ENCODE peak calls at places on chromosome 18, in eight cellular contexts. X is CD4-positive, alpha-beta memory T cell; G is adrenal gland; D is right atrium auricular region; R is tibial artery; C is fibroblast of lung; Q is neural progenitor cell; I is left lung. K is an unnamed sample.

GRCh38 chr18:79418642-79419041 is 22.9 kb downstream of the NFATC1 start:
- DNase-seq in X (no peak), I (peak), D (no peak), C (no peak), R (no peak), Q (no peak), G (no peak), K (no peak)

GRCh38 chr18:41721103-41721502 is 233.9 kb upstream of the PIK3C3 start:
- DNase-seq in D (no peak), I (no peak), G (no peak), C (no peak), Q (peak), R (no peak), X (no peak), K (no peak)

GRCh38 chr18:6741290-6741689 is 11.8 kb downstream of the ARHGAP28 start:
- DNase-seq in D (peak), I (no peak), C (peak), Q (no peak), G (peak), R (no peak), X (no peak), K (no peak)

GRCh38 chr18:78768655-78769501 is 210.7 kb upstream of the SALL3 start:
- DNase-seq in G (no peak), Q (no peak), I (peak), R (no peak), C (no peak), X (no peak), D (peak), K (no peak)

GRCh38 chr18:69002233-69002632 is 204.4 kb downstream of the CCDC102B start:
- DNase-seq in Q (peak), G (no peak), C (no peak), R (no peak), I (no peak), X (no peak), D (no peak), K (no peak)

GRCh38 chr18:61676763-61677434 is 215.9 kb downstream of the RNF152 start:
- DNase-seq in X (no peak), R (no peak), D (no peak), G (no peak), C (peak), Q (no peak), I (no peak), K (no peak)

GRCh38 chr18:57441395-57441794 is 6.2 kb downstream of the ONECUT2 start:
- DNase-seq in Q (peak), X (no peak), I (no peak), G (no peak), D (no peak), C (peak), R (no peak), K (no peak)

GRCh38 chr18:62069556-62069955 is 117.3 kb downstream of the PIGN start:
- DNase-seq in C (no peak), R (no peak), Q (no peak), D (no peak), G (no peak), X (no peak), I (no peak), K (no peak)

GRCh38 chr18:23337599-23338444 is 115.3 kb upstream of the RIOK3 start:
- DNase-seq in R (no peak), G (no peak), C (peak), I (no peak), X (no peak), Q (peak), D (no peak), K (no peak)

GRCh38 chr18:10927290-10927979 is 221.9 kb downstream of the PIEZO2 start:
- DNase-seq in C (peak), G (no peak), I (peak), Q (no peak), R (no peak), D (no peak), X (no peak), K (no peak)

GRCh38 chr18:51802589-51802988 is 537.4 kb upstream of the DCC start:
- DNase-seq in Q (no peak), D (no peak), C (no peak), G (no peak), I (no peak), R (no peak), X (no peak), K (no peak)

GRCh38 chr18:37524139-37524538 is 41.5 kb downstream of the CELF4 start:
- DNase-seq in D (no peak), I (no peak), Q (no peak), G (no peak), R (no peak), C (no peak), X (no peak), K (no peak)

GRCh38 chr18:58335223-58335622 is 291.2 kb downstream of the NEDD4L start:
- DNase-seq in I (no peak), X (no peak), D (no peak), C (no peak), R (no peak), Q (peak), G (no peak), K (no peak)

GRCh38 chr18:43572165-43572564 is 294.9 kb upstream of the SYT4 start:
- DNase-seq in G (no peak), R (no peak), C (no peak), X (no peak), Q (no peak), I (no peak), D (no peak), K (no peak)

GRCh38 chr18:11874676-11875075 is 23.5 kb downstream of the CHMP1B start:
- DNase-seq in Q (no peak), C (no peak), R (peak), X (no peak), D (no peak), G (no peak), I (no peak), K (no peak)

DNA sequence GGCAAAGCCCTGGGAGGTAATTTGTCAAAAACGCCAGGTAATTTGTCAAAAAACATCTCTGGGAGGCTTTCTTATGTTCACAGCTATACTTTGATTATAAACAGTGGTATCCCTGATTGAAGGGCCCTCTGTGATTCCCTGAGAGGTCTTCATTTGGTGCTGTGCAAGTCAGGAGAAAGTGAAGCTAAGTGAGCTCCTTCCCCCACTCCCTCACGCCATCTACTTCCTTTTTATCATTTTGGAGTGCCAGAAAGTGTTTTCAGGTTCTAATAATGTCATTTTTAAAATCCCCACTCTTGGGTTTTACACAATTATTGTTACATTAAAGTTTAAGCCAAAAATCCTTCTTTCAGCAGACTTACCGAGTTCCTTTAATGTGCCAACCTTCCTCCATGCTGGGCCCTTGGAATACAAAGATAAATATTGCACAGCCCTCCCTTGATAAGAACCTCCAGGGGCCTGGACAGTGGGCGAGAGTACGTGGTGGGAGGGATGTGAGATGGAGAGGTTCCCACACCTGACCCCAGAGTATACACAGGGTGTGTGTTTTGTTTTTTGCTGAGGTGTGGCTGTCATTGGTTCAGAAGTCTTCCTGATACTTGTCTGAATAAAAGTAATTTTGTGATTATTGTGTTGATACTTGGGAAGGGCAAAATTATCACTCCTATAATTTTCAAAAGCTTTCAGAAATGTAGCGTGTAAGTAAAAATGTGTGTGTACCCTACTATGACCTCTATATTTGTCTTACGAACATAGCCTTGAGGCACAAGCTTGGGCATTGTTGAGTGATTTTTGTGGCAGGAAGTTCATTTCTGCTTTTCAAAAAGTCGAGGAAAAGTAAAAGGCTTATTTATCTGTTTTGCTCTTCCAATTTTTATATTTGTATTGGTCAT is 8.1 kb downstream of the MAPRE2 start:
- DNase-seq in G (no peak), X (no peak), I (no peak), R (no peak), Q (no peak), D (no peak), C (no peak), K (no peak)
- H3K4me3 ChIP-seq in G (no peak), X (no peak), I (no peak), R (no peak), Q (no peak), D (no peak), C (no peak), K (peak)

GRCh38 chr18:49835405-49835804 is 22.1 kb upstream of the ACAA2 start:
- DNase-seq in R (no peak), X (no peak), G (no peak), C (no peak), Q (no peak), D (no peak), I (no peak), K (no peak)
- H3K27ac ChIP-seq in R (no peak), X (no peak), G (no peak), C (no peak), Q (no peak), D (no peak), I (no peak), K (no peak)

DNA sequence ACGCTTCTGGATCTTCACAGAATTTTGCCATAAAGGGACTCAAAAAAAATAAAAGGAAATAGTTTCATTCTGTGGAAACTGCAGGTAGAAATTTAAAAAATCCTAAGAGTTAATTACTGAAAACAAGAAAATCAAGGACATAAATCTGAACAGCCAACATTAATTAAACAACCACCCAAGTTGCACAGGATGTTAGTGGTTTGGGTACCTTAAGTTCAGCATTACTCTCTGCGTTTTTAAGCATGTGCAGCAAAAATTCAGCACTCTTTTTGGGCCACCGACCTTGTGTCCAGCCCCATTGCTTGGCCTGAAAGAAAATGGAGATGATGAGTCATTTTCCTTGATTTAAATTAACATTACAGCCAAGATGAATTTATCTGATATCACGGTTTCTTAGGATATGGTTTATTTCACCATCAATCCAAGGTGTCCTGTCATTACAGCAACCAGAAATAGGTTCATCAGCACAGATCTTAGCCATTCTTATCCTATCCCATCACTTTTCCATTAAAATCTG is 3.3 kb upstream of the C18orf32 start:
- DNase-seq in I (no peak), C (peak), D (no peak), R (no peak), Q (no peak), G (no peak), X (peak), K (no peak)
- H3K4me3 ChIP-seq in I (peak), C (peak), D (no peak), R (no peak), Q (peak), G (no peak), X (no peak), K (no peak)

DNA sequence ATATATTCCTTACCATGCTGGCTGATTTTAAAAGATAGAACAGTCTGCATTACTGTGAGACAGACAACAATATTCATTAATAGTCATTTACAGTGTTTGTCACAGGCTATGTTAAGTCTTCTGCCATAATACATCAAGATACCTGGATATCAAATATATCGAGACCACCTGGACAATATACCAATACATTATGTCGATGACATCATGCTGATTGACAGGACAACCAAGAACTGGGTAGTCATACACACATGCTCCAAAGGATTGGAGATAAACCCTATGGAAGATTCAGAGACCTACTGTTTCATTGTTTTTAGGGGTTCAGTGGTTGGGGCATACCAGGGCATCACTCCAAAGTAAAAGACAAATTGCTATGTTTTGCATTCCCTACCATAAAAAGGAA is 26.5 kb upstream of the SMCHD1 start:
- DNase-seq in I (no peak), R (no peak), Q (no peak), G (no peak), C (no peak), D (no peak), X (no peak), K (no peak)
- H3K27ac ChIP-seq in I (no peak), R (no peak), Q (no peak), G (no peak), C (no peak), D (no peak), X (no peak), K (no peak)